ENCODE peak calls at places on chromosomes 7 and 10, in seven cellular contexts. X, Y, R, S, N, H and Q are unnamed samples.

GRCh38 chr10:35232509-35232908 is 103.8 kb upstream of the CCNY start:
- DNase-seq in X (no peak), Y (no peak), R (no peak), S (no peak), N (no peak), H (no peak), Q (no peak)

GRCh38 chr7:21251166-21251806 is 176.6 kb upstream of the SP4 start:
- DNase-seq in X (no peak), Y (no peak), R (no peak), S (no peak), N (no peak), H (no peak), Q (no peak)

GRCh38 chr10:110651044-110651958 is 7.2 kb downstream of the RBM20 start:
- DNase-seq in X (no peak), Y (peak; percentile 87), R (peak; percentile 67), S (peak; percentile 93), N (no peak), H (peak; percentile 47), Q (no peak)

GRCh38 chr7:134460000-134460399 is 1.1 kb upstream of the AKR1B1 start:
- DNase-seq in X (no peak), Y (no peak), R (no peak), S (peak; percentile 79), N (no peak), H (no peak), Q (no peak)

GRCh38 chr7:33836797-33837355 is 68.5 kb upstream of the BMPER start:
- DNase-seq in X (no peak), Y (no peak), R (no peak), S (no peak), N (peak; percentile 12), H (no peak), Q (no peak)

GRCh38 chr7:12872487-12872886 is 185.1 kb downstream of the ARL4A start:
- DNase-seq in X (no peak), Y (no peak), R (no peak), S (no peak), N (no peak), H (no peak), Q (no peak)

GRCh38 chr7:147756290-147756689 is 834.3 kb upstream of the C7orf33 start:
- DNase-seq in X (no peak), Y (no peak), R (no peak), S (no peak), N (no peak), H (no peak), Q (no peak)

GRCh38 chr10:119803264-119803663 is 69.4 kb downstream of the MCMBP start:
- DNase-seq in X (no peak), Y (peak; percentile 67), R (no peak), S (peak; percentile 5), N (no peak), H (no peak), Q (no peak)

GRCh38 chr7:45575501-45576248 is 1.5 kb downstream of the ADCY1 start:
- DNase-seq in X (no peak), Y (no peak), R (no peak), S (no peak), N (no peak), H (no peak), Q (no peak)

GRCh38 chr10:10798021-10798420 is 219.7 kb upstream of the CELF2 start:
- DNase-seq in X (no peak), Y (no peak), R (no peak), S (no peak), N (no peak), H (no peak), Q (no peak)

GRCh38 chr7:11807000-11807399 is 25.0 kb downstream of the THSD7A start:
- DNase-seq in X (no peak), Y (no peak), R (no peak), S (no peak), N (no peak), H (no peak), Q (no peak)

GRCh38 chr7:36605261-36605660 is 119.0 kb downstream of the AOAH start:
- DNase-seq in X (no peak), Y (no peak), R (no peak), S (no peak), N (no peak), H (no peak), Q (no peak)

GRCh38 chr10:111996103-111996502 is 187.5 kb downstream of the GPAM start:
- DNase-seq in X (no peak), Y (no peak), R (no peak), S (no peak), N (no peak), H (no peak), Q (no peak)